ENCODE peak calls at places on chromosomes 12 and 14, in four cellular contexts. Z is neural crest cell; H is Kasumi-1; U is stimulated activated CD4-positive, alpha-beta T cell treated with anti-CD3 and anti-CD28 coated beads, Interleukin-2, amount 100 ng/mL, for 48 hours. E is an unnamed sample.

GRCh38 chr14:51823706-51824105 is 36.7 kb upstream of the GNG2 start:
- DNase-seq in Z (no peak), H (no peak), U (no peak), E (no peak)

GRCh38 chr14:26204954-26205479 is 392.8 kb downstream of the NOVA1 start:
- DNase-seq in Z (peak), U (no peak), H (no peak), E (no peak)

GRCh38 chr14:72781476-72782181 is 112.3 kb downstream of the DPF3 start:
- DNase-seq in U (no peak), Z (no peak), H (no peak), E (no peak)

GRCh38 chr12:19850341-19851065 is 411.2 kb downstream of the AEBP2 start:
- DNase-seq in Z (no peak), U (no peak), H (no peak), E (no peak)

GRCh38 chr12:114820773-114821172 is 136.8 kb upstream of the TBX3 start:
- DNase-seq in Z (no peak), U (no peak), H (no peak), E (no peak)

GRCh38 chr12:46499901-46500300 is 127.3 kb upstream of the SLC38A2 start:
- DNase-seq in H (no peak), Z (no peak), U (no peak), E (no peak)

GRCh38 chr14:45070215-45070614 is 13.7 kb upstream of the PRPF39 start:
- DNase-seq in H (no peak), U (no peak), Z (no peak), E (no peak)

GRCh38 chr12:108080363-108080762 is 48.7 kb upstream of the WSCD2 start:
- DNase-seq in H (no peak), Z (no peak), U (no peak), E (no peak)

GRCh38 chr12:19964549-19964948 is 403.8 kb upstream of the PDE3A start:
- DNase-seq in H (no peak), U (no peak), Z (no peak), E (no peak)

GRCh38 chr14:85575617-85575898 is 45.6 kb downstream of the FLRT2 start:
- DNase-seq in H (no peak), Z (no peak), U (no peak), E (no peak)

GRCh38 chr12:44589697-44590096 is 286.4 kb downstream of the NELL2 start:
- DNase-seq in Z (no peak), H (no peak), U (no peak), E (no peak)

GRCh38 chr12:34397591-34398365 is 375.5 kb downstream of the ALG10 start:
- DNase-seq in H (no peak), Z (no peak), U (no peak), E (no peak)

GRCh38 chr12:93780115-93780641 is 103.0 kb downstream of the CRADD start:
- DNase-seq in H (no peak), U (no peak), Z (no peak), E (no peak)

GRCh38 chr14:56482306-56482705 is 97.3 kb upstream of the TMEM260 start:
- DNase-seq in Z (peak), U (no peak), H (peak), E (peak)

GRCh38 chr12:4353785-4354208 is 25.7 kb downstream of the FGF23 start:
- DNase-seq in H (peak), Z (no peak), U (no peak), E (peak)

GRCh38 chr12:94813314-94813713 is 163.0 kb upstream of the TMCC3 start:
- DNase-seq in U (no peak), H (peak), Z (no peak), E (peak)

GRCh38 chr14:67464377-67464776 is 24.1 kb downstream of the TMEM229B start:
- DNase-seq in H (no peak), U (no peak), Z (no peak), E (no peak)

E was measured in MV-4-11.